ENCODE peak calls at places on chromosomes 2 and 18, in seven cellular contexts. P, R, A, V, Q, J and S are unnamed samples.

GRCh38 chr2:191066281-191067233 is 52.6 kb upstream of the STAT1 start:
- DNase-seq in J (no peak), P (no peak), R (no peak), Q (no peak), V (peak; percentile 71), A (no peak), S (peak; percentile 57)

GRCh38 chr2:33384562-33384961 is 91.9 kb upstream of the RASGRP3 start:
- DNase-seq in V (no peak), A (no peak), P (no peak), Q (no peak), R (no peak), J (no peak), S (no peak)

GRCh38 chr18:28855524-28855923 is 678.6 kb upstream of the CDH2 start:
- DNase-seq in J (no peak), Q (no peak), R (no peak), A (no peak), V (no peak), P (no peak), S (no peak)

GRCh38 chr2:239143858-239144712 is 256.7 kb downstream of the HDAC4 start:
- DNase-seq in R (peak; percentile 54), P (peak; percentile 34), Q (no peak), V (peak; percentile 34), J (peak; percentile 32), A (no peak), S (no peak)

GRCh38 chr18:25853716-25854465 is 236.5 kb downstream of the SS18 start:
- DNase-seq in J (no peak), R (no peak), P (no peak), V (no peak), Q (no peak), A (no peak), S (no peak)

GRCh38 chr18:12534820-12535219 is 123.1 kb downstream of the SPIRE1 start:
- DNase-seq in R (no peak), Q (no peak), A (no peak), J (no peak), V (no peak), P (no peak), S (no peak)

GRCh38 chr2:10552871-10553245 is 104.7 kb upstream of the ODC1 start:
- DNase-seq in R (no peak), Q (no peak), J (no peak), V (no peak), P (no peak), A (no peak), S (no peak)

GRCh38 chr2:168568476-168569227 is 112.6 kb downstream of the CERS6 start:
- DNase-seq in A (no peak), Q (no peak), R (no peak), J (no peak), V (no peak), P (no peak), S (no peak)

GRCh38 chr2:23550553-23550952 is 165.6 kb downstream of the KLHL29 start:
- DNase-seq in V (no peak), P (peak; percentile 36), R (no peak), J (no peak), Q (no peak), A (no peak), S (no peak)